ENCODE peak calls at places on chromosomes 11 and 22, in five cellular contexts. H is AG04450; D is IMR-90; Z is CD4-positive, alpha-beta T cell; R is sigmoid colon. I is an unnamed sample.

GRCh38 chr11:126246636-126247035 is 22.1 kb downstream of the SRPRA start:
- DNase-seq in H (no peak), D (peak), Z (no peak), R (no peak), I (no peak)

GRCh38 chr11:104799251-104799650 is 99.0 kb downstream of the CASP12 start:
- DNase-seq in H (no peak), D (no peak), Z (no peak), R (no peak), I (no peak)

GRCh38 chr11:60700689-60701508 is 1.5 kb downstream of the MS4A8 start:
- DNase-seq in H (no peak), D (no peak), Z (no peak), R (no peak), I (no peak)

GRCh38 chr11:80718611-80719291 is 1277.9 kb upstream of the TENM4 start:
- DNase-seq in H (no peak), D (no peak), Z (no peak), R (no peak), I (no peak)

GRCh38 chr11:125871391-125872137 is 15.9 kb upstream of the HYLS1 start:
- DNase-seq in H (no peak), D (peak), Z (no peak), R (no peak), I (peak)

GRCh38 chr11:111541209-111542061 is 915 bp downstream of the LAYN start:
- DNase-seq in H (peak), D (peak), Z (no peak), R (peak), I (peak)

GRCh38 chr11:69550846-69551245 is 69.4 kb downstream of the LINC01488 start:
- DNase-seq in H (no peak), D (no peak), Z (no peak), R (no peak), I (no peak)

GRCh38 chr22:23220485-23221350 is 40.4 kb downstream of the BCR start:
- DNase-seq in H (no peak), D (peak), Z (peak), R (no peak), I (no peak)

GRCh38 chr11:75507571-75507970 is 18.2 kb downstream of the GDPD5 start:
- DNase-seq in H (no peak), D (no peak), Z (no peak), R (no peak), I (no peak)

GRCh38 chr11:15158351-15159015 is 43.8 kb downstream of the INSC start:
- DNase-seq in H (peak), D (peak), Z (no peak), R (no peak), I (peak)

GRCh38 chr22:25564320-25564978 is at the start of gene GRK3:
- DNase-seq in H (no peak), D (peak), Z (peak), R (peak), I (no peak)

GRCh38 chr22:19878461-19879247 is 24.0 kb upstream of the GNB1L start:
- DNase-seq in H (no peak), D (peak), Z (no peak), R (peak), I (peak)

DNA sequence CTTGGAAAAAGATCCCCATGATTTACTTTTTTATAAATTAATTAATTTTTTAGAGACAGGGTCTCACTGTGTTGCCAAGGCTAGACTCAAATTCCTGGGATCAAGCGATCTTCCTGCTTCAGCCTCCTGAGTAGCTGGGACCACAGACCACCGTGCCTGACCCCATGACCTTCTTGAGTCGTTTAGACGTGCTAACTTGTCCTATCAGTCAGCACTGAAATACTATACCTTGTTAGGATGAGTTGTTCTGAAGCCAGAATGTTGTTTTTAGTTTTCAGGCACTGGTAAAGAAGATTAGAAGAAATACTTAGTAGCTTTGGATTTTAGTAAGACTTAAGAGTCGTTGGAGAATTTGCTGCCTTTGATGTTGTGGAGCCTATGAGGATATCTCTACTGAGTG is 8.6 kb downstream of the HTATIP2 start:
- DNase-seq in H (no peak), D (no peak), Z (no peak), R (no peak), I (no peak)
- TF ChIP-seq CTCF in H (no peak), D (no peak), Z (no peak), R (no peak), I (no peak)

DNA sequence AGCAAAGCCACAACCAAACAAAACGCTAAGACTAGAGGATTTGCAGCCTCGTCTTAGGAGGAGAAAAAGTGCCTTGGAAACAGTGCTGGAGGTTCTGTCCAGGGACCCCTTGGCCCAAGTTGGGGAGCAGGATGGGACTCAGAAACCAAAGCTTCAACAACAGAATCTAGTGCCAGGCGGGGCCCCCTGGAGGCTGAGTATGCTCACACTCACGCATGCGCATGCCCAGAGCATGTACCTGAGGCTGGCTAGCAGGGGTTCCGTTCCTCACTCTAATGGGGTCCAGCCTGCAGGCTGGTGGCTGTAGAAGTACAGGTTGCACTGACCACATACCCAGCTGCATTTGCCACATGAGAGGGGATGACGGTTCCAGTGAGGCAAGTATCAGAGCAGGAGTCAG is 568.6 kb upstream of the CADM1 start:
- DNase-seq in H (no peak), D (no peak), Z (no peak), R (no peak), I (no peak)
- TF ChIP-seq CTCF in H (peak), D (no peak), Z (no peak), R (no peak), I (no peak)

DNA sequence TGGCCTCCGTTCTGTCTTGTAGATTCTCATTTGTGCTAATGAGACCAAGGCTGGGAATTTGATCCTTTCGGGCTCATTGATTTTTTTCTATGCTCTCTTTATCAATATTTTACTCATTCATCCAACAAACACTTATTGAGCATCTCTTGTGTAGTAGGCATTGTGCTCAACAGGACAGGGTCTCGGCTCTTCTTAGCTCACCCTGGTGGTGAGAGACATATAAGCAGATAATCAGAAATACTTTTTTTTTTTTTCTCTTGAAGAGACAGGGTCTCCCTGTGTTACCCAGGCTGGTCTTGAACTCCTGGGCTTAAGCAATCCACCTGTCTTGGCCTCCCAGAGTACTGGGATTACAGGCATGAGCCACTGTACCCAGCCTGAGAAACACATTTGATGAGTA is 48.0 kb upstream of the SLC5A1 start:
- DNase-seq in H (no peak), D (no peak), Z (no peak), R (no peak), I (no peak)
- TF ChIP-seq CTCF in H (peak), D (peak), Z (no peak), R (no peak), I (peak)

DNA sequence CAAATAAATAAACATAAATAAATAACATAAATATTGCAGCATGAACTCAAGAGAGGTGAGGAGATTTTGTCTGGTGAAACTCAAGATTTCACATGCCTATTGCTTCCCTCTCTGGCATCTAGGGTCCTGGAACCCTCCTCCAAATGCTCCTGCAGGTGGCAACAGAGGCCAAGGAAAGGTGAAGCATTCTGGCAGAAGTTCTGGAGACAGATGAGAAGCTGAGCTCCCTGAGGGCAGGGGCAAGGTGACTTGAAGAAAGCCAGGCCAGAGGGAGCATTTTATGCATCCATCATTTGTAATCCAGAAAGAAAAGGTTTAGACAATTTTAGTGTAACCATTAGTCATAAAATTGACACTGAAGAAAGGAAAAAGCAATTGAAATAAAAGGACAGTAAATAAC is 64.9 kb downstream of the ENDOD1 start:
- DNase-seq in H (no peak), D (peak), Z (peak), R (no peak), I (no peak)
- TF ChIP-seq CTCF in H (peak), D (peak), Z (peak), R (peak), I (peak)

GRCh38 chr22:35257321-35258143 is at the start of gene HMGXB4:
- DNase-seq in H (peak), D (peak), Z (peak), R (peak), I (peak)
- TF ChIP-seq CTCF in H (no peak), D (peak), Z (peak), R (no peak), I (peak)

DNA sequence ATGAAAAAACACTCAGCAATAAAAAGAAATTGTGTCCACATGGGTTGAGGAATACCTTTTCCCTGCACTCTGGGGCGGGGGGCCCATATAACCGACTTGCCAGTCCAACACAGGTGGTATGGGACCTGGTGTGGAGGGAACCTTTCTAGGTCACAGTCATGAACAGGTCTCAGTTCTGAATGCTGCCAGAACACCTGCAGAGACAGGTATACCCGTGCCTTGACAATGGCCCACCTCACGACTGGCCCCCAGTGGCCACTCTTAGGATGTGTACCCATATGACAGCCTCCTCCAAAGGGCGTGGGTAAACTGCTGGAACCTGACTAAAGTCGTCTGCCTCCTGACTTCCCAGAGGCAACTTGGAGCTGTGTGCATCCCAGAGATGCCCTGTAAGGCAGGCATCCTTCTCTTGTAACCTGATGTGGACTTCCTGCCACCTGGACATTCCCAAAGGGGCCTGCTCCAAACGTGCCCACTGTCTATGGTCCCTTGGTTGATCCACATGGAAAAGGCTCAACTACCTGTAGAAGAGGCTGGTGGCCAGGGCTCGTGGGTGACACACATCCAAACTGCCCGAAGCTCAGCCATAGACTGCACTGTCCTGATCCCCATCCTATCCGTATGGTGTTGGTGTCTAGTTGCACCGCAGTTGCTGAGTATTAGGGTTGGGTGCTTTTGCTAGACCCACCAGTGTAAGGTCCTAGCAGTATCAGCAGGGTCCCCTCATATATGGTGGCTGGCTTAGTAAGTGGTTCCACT is 859.3 kb downstream of the BRD1 start:
- DNase-seq in H (no peak), D (no peak), Z (no peak), R (no peak), I (no peak)
- TF ChIP-seq CTCF in H (no peak), D (no peak), Z (no peak), R (no peak), I (peak)

DNA sequence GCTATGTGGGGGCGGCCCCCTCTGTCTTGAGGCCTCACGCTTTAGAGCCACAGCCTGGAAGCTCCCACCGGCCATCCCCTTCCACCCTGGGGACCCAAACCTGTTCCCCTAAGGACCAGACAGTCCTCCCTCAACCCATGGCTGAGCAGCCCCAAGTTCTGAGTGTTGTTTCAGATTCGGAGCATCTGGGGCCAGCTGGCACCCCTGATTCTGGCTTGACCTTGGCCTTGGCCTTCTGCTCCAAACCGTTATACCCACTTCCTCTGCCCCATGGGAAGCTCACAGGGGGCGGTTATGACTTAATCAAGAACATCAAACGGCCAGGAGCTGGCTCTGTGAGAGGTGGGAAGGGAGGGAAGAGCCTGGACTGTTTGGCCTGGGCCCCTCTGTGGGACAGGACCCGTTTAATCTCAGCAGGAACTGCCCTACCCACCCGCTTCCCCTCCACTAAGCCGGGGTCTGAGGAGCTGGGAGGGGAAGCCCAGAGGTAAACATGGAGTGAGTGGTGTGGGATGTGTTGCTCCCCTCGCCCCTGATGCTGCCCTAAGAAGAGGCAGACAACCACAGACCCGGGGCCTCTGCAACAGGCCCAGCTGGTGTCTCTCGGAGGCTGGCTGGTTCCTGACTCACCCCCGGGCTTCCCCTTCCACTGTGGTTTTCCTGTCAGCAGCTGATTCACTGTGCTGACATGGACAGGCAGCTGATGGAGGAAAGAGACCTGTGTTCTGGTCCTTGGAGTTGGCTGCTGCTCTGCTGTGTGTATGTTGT is 3.4 kb downstream of the CD82 start:
- DNase-seq in H (peak), D (peak), Z (peak), R (peak), I (peak)
- TF ChIP-seq CTCF in H (no peak), D (no peak), Z (no peak), R (no peak), I (no peak)

I was measured in HFFc6.